ENCODE peak calls at places on chromosomes 1 and 21, in five cellular contexts. One of them, this sample, is unnamed.

GRCh38 chr1:244651956-244652698 is 799 bp upstream of the DESI2 start:
- DNase-seq in H1: no peak
- DNase-seq in GM12891: no peak
- DNase-seq in K562: no peak
- DNase-seq in HepG2: no peak
- DNase-seq in this sample: no peak

GRCh38 chr21:42360317-42360716 is 6.0 kb downstream of the TFF1 start:
- DNase-seq in H1: no peak
- DNase-seq in GM12891: no peak
- DNase-seq in K562: no peak
- DNase-seq in HepG2: peak; percentile 24
- DNase-seq in this sample: no peak

GRCh38 chr21:45444385-45444784 is 39.4 kb downstream of the COL18A1 start:
- DNase-seq in H1: no peak
- DNase-seq in GM12891: no peak
- DNase-seq in K562: no peak
- DNase-seq in HepG2: no peak
- DNase-seq in this sample: no peak

GRCh38 chr1:167433884-167434283 is 84.4 kb downstream of the CD247 start:
- DNase-seq in H1: peak; percentile 29
- DNase-seq in GM12891: no peak
- DNase-seq in K562: peak; percentile 12
- DNase-seq in HepG2: no peak
- DNase-seq in this sample: no peak

GRCh38 chr1:173417563-173417962 is 59.6 kb upstream of the PRDX6 start:
- DNase-seq in H1: no peak
- DNase-seq in GM12891: no peak
- DNase-seq in K562: no peak
- DNase-seq in HepG2: no peak
- DNase-seq in this sample: no peak

GRCh38 chr1:205505791-205506190 is 1.3 kb downstream of the CDK18 start:
- DNase-seq in H1: no peak
- DNase-seq in GM12891: no peak
- DNase-seq in K562: no peak
- DNase-seq in HepG2: no peak
- DNase-seq in this sample: no peak

GRCh38 chr1:185453496-185454192 is 136.6 kb upstream of the IVNS1ABP start:
- DNase-seq in H1: no peak
- DNase-seq in GM12891: no peak
- DNase-seq in K562: no peak
- DNase-seq in HepG2: no peak
- DNase-seq in this sample: no peak

GRCh38 chr21:38768385-38769071 is 37.2 kb upstream of the ETS2 start:
- DNase-seq in H1: no peak
- DNase-seq in GM12891: no peak
- DNase-seq in K562: no peak
- DNase-seq in HepG2: no peak
- DNase-seq in this sample: no peak

GRCh38 chr1:42639116-42639515 is 19.1 kb upstream of the PPIH start:
- DNase-seq in H1: no peak
- DNase-seq in GM12891: no peak
- DNase-seq in K562: no peak
- DNase-seq in HepG2: no peak
- DNase-seq in this sample: no peak

GRCh38 chr1:44643721-44644330 is 30.5 kb downstream of the TMEM53 start:
- DNase-seq in H1: no peak
- DNase-seq in GM12891: no peak
- DNase-seq in K562: no peak
- DNase-seq in HepG2: no peak
- DNase-seq in this sample: no peak

GRCh38 chr1:70146488-70146887 is 58.9 kb downstream of the LRRC40 start:
- DNase-seq in H1: no peak
- DNase-seq in GM12891: no peak
- DNase-seq in K562: no peak
- DNase-seq in HepG2: peak; percentile 31
- DNase-seq in this sample: no peak

GRCh38 chr1:19068639-19069276 is 112.3 kb upstream of the IFFO2 start:
- DNase-seq in H1: no peak
- DNase-seq in GM12891: no peak
- DNase-seq in K562: peak; percentile 49
- DNase-seq in HepG2: no peak
- DNase-seq in this sample: no peak

GRCh38 chr1:47280142-47280541 is 33.8 kb downstream of the STIL start:
- DNase-seq in H1: no peak
- DNase-seq in GM12891: no peak
- DNase-seq in K562: no peak
- DNase-seq in HepG2: no peak
- DNase-seq in this sample: no peak

GRCh38 chr1:234555390-234556112 is 54.4 kb downstream of the IRF2BP2 start:
- DNase-seq in H1: no peak
- DNase-seq in GM12891: no peak
- DNase-seq in K562: no peak
- DNase-seq in HepG2: no peak
- DNase-seq in this sample: no peak

GRCh38 chr1:100360790-100361232 is 8.5 kb downstream of the CDC14A start:
- DNase-seq in H1: no peak
- DNase-seq in GM12891: no peak
- DNase-seq in K562: peak; percentile 42
- DNase-seq in HepG2: no peak
- DNase-seq in this sample: no peak

GRCh38 chr1:219298581-219299148 is 125.0 kb downstream of the LYPLAL1 start:
- DNase-seq in H1: no peak
- DNase-seq in GM12891: no peak
- DNase-seq in K562: no peak
- DNase-seq in HepG2: no peak
- DNase-seq in this sample: no peak

GRCh38 chr1:220045356-220046051 is 801 bp downstream of the EPRS1 start:
- DNase-seq in H1: no peak
- DNase-seq in GM12891: no peak
- DNase-seq in K562: peak; percentile 48
- DNase-seq in HepG2: peak; percentile 4
- DNase-seq in this sample: no peak

GRCh38 chr1:228151526-228151925 is 1.8 kb downstream of the GJC2 start:
- DNase-seq in H1: no peak
- DNase-seq in GM12891: peak; percentile 5
- DNase-seq in K562: no peak
- DNase-seq in HepG2: no peak
- DNase-seq in this sample: no peak

GRCh38 chr1:25033030-25033827 is 103.2 kb upstream of the RUNX3 start:
- DNase-seq in H1: no peak
- DNase-seq in GM12891: no peak
- DNase-seq in K562: no peak
- DNase-seq in HepG2: no peak
- DNase-seq in this sample: no peak

GRCh38 chr21:38267991-38268858 is 11.4 kb downstream of the KCNJ15 start:
- DNase-seq in H1: no peak
- DNase-seq in GM12891: no peak
- DNase-seq in K562: no peak
- DNase-seq in HepG2: no peak
- DNase-seq in this sample: no peak

GRCh38 chr21:35984654-35985366 is 75.5 kb downstream of the SETD4 start:
- DNase-seq in H1: no peak
- DNase-seq in GM12891: no peak
- DNase-seq in K562: no peak
- DNase-seq in HepG2: peak; percentile 58
- DNase-seq in this sample: no peak

GRCh38 chr1:79633456-79633855 is 626.9 kb upstream of the ADGRL4 start:
- DNase-seq in H1: no peak
- DNase-seq in GM12891: no peak
- DNase-seq in K562: no peak
- DNase-seq in HepG2: no peak
- DNase-seq in this sample: no peak

GRCh38 chr1:177511036-177511435 is 340.3 kb downstream of the BRINP2 start:
- DNase-seq in H1: no peak
- DNase-seq in GM12891: no peak
- DNase-seq in K562: no peak
- DNase-seq in HepG2: no peak
- DNase-seq in this sample: no peak

GRCh38 chr1:88799433-88799832 is 91.9 kb downstream of the GTF2B start:
- DNase-seq in H1: no peak
- DNase-seq in GM12891: no peak
- DNase-seq in K562: no peak
- DNase-seq in HepG2: no peak
- DNase-seq in this sample: no peak

GRCh38 chr1:243841507-243841906 is 8.5 kb downstream of the AKT3 start:
- DNase-seq in H1: no peak
- DNase-seq in GM12891: no peak
- DNase-seq in K562: no peak
- DNase-seq in HepG2: no peak
- DNase-seq in this sample: no peak

GRCh38 chr1:217052196-217052595 is 329.0 kb upstream of the ESRRG start:
- DNase-seq in H1: no peak
- DNase-seq in GM12891: no peak
- DNase-seq in K562: no peak
- DNase-seq in HepG2: no peak
- DNase-seq in this sample: no peak
- TF ChIP-seq POLR2AphosphoS5 in H1: no peak
- TF ChIP-seq POLR2AphosphoS5 in GM12891: no peak
- TF ChIP-seq POLR2AphosphoS5 in K562: no peak
- TF ChIP-seq POLR2AphosphoS5 in HepG2: no peak
- TF ChIP-seq POLR2AphosphoS5 in this sample: no peak

GRCh38 chr1:21295059-21295401 is 4.8 kb upstream of the ECE1 start:
- DNase-seq in H1: no peak
- DNase-seq in GM12891: no peak
- DNase-seq in K562: peak; percentile 62
- DNase-seq in HepG2: no peak
- DNase-seq in this sample: no peak
- TF ChIP-seq TAF1 in H1: no peak
- TF ChIP-seq TAF1 in GM12891: no peak
- TF ChIP-seq TAF1 in K562: no peak
- TF ChIP-seq TAF1 in HepG2: no peak
- TF ChIP-seq TAF1 in this sample: no peak

GRCh38 chr1:221394011-221394544 is 347.8 kb downstream of the DUSP10 start:
- DNase-seq in H1: no peak
- DNase-seq in GM12891: no peak
- DNase-seq in K562: no peak
- DNase-seq in HepG2: no peak
- DNase-seq in this sample: no peak
- TF ChIP-seq POLR2AphosphoS5 in H1: no peak
- TF ChIP-seq POLR2AphosphoS5 in GM12891: no peak
- TF ChIP-seq POLR2AphosphoS5 in K562: no peak
- TF ChIP-seq POLR2AphosphoS5 in HepG2: no peak
- TF ChIP-seq POLR2AphosphoS5 in this sample: no peak

DNA sequence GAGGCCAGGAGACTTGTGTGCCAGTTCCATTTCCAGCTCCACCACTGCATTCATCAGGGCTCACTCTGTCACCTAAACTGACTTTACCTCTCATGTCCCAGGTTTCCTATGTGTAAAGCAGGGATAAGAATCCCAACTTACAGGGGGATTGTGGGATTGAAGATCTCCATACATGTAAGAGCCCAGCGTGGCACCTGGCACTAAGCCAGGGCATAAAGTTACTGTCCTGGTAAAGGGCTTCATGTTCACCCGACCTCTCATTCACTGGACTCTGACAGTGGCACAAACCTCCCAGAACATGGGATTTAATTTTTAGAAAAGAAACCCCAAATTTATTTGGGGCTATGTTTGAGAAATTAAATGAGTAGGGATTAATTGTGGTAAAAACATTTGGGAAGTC is 8.9 kb upstream of the IGFN1 start:
- DNase-seq in H1: no peak
- DNase-seq in GM12891: no peak
- DNase-seq in K562: no peak
- DNase-seq in HepG2: no peak
- DNase-seq in this sample: no peak
- TF ChIP-seq TAF1 in H1: no peak
- TF ChIP-seq TAF1 in GM12891: no peak
- TF ChIP-seq TAF1 in K562: no peak
- TF ChIP-seq TAF1 in HepG2: no peak
- TF ChIP-seq TAF1 in this sample: no peak